ENCODE peak calls at places on chromosome 15, in ten cellular contexts. One of them, this sample, is unnamed.

GRCh38 chr15:101049856-101050646 is 130.9 kb downstream of the LRRK1 start:
- DNase-seq in activated B cell treated with CpG ODN at 0.5 μM for 24 hours: peak
- DNase-seq in testis: peak
- DNase-seq in upper lobe of right lung: peak
- DNase-seq in neural crest cell: peak
- DNase-seq in IMR-90: no peak
- DNase-seq in epithelial cell of esophagus: no peak
- DNase-seq in fibroblast of mammary gland: no peak
- DNase-seq in dorsolateral prefrontal cortex: no peak
- DNase-seq in lower leg skin: no peak
- DNase-seq in this sample: no peak

GRCh38 chr15:66802087-66803001 is 100.3 kb downstream of the SMAD6 start:
- DNase-seq in lower leg skin: no peak
- DNase-seq in neural crest cell: no peak
- DNase-seq in fibroblast of mammary gland: peak
- DNase-seq in IMR-90: peak
- DNase-seq in epithelial cell of esophagus: peak
- DNase-seq in upper lobe of right lung: no peak
- DNase-seq in activated B cell treated with CpG ODN at 0.5 μM for 24 hours: no peak
- DNase-seq in dorsolateral prefrontal cortex: no peak
- DNase-seq in testis: no peak
- DNase-seq in this sample: no peak

GRCh38 chr15:53739187-53739586 is 20.3 kb downstream of the WDR72 start:
- DNase-seq in dorsolateral prefrontal cortex: no peak
- DNase-seq in neural crest cell: no peak
- DNase-seq in upper lobe of right lung: no peak
- DNase-seq in testis: no peak
- DNase-seq in IMR-90: no peak
- DNase-seq in epithelial cell of esophagus: no peak
- DNase-seq in fibroblast of mammary gland: no peak
- DNase-seq in lower leg skin: no peak
- DNase-seq in activated B cell treated with CpG ODN at 0.5 μM for 24 hours: no peak
- DNase-seq in this sample: no peak

GRCh38 chr15:80526556-80527340 is 122.6 kb downstream of the ARNT2 start:
- DNase-seq in neural crest cell: no peak
- DNase-seq in testis: no peak
- DNase-seq in lower leg skin: no peak
- DNase-seq in epithelial cell of esophagus: no peak
- DNase-seq in IMR-90: peak
- DNase-seq in activated B cell treated with CpG ODN at 0.5 μM for 24 hours: no peak
- DNase-seq in fibroblast of mammary gland: peak
- DNase-seq in upper lobe of right lung: no peak
- DNase-seq in dorsolateral prefrontal cortex: no peak
- DNase-seq in this sample: no peak

GRCh38 chr15:99957642-99958013 is 224.4 kb upstream of the LYSMD4 start:
- DNase-seq in testis: no peak
- DNase-seq in epithelial cell of esophagus: no peak
- DNase-seq in neural crest cell: no peak
- DNase-seq in upper lobe of right lung: no peak
- DNase-seq in IMR-90: no peak
- DNase-seq in lower leg skin: no peak
- DNase-seq in fibroblast of mammary gland: no peak
- DNase-seq in dorsolateral prefrontal cortex: no peak
- DNase-seq in activated B cell treated with CpG ODN at 0.5 μM for 24 hours: no peak
- DNase-seq in this sample: no peak

GRCh38 chr15:26069204-26069603 is 206.1 kb upstream of the ATP10A start:
- DNase-seq in IMR-90: no peak
- DNase-seq in upper lobe of right lung: no peak
- DNase-seq in epithelial cell of esophagus: no peak
- DNase-seq in lower leg skin: no peak
- DNase-seq in dorsolateral prefrontal cortex: no peak
- DNase-seq in fibroblast of mammary gland: no peak
- DNase-seq in testis: no peak
- DNase-seq in activated B cell treated with CpG ODN at 0.5 μM for 24 hours: no peak
- DNase-seq in neural crest cell: no peak
- DNase-seq in this sample: peak

GRCh38 chr15:44427756-44428724 is 611 bp downstream of the CTDSPL2 start:
- DNase-seq in testis: no peak
- DNase-seq in epithelial cell of esophagus: peak
- DNase-seq in IMR-90: peak
- DNase-seq in activated B cell treated with CpG ODN at 0.5 μM for 24 hours: no peak
- DNase-seq in upper lobe of right lung: no peak
- DNase-seq in neural crest cell: no peak
- DNase-seq in fibroblast of mammary gland: peak
- DNase-seq in lower leg skin: no peak
- DNase-seq in dorsolateral prefrontal cortex: no peak
- DNase-seq in this sample: no peak

GRCh38 chr15:56102401-56102800 is 109.0 kb upstream of the NEDD4 start:
- DNase-seq in epithelial cell of esophagus: no peak
- DNase-seq in testis: no peak
- DNase-seq in neural crest cell: no peak
- DNase-seq in fibroblast of mammary gland: no peak
- DNase-seq in lower leg skin: no peak
- DNase-seq in dorsolateral prefrontal cortex: no peak
- DNase-seq in activated B cell treated with CpG ODN at 0.5 μM for 24 hours: no peak
- DNase-seq in upper lobe of right lung: no peak
- DNase-seq in IMR-90: no peak
- DNase-seq in this sample: no peak

GRCh38 chr15:84878504-84878903 is 6.0 kb upstream of the SLC28A1 start:
- DNase-seq in activated B cell treated with CpG ODN at 0.5 μM for 24 hours: no peak
- DNase-seq in upper lobe of right lung: peak
- DNase-seq in dorsolateral prefrontal cortex: peak
- DNase-seq in neural crest cell: peak
- DNase-seq in lower leg skin: peak
- DNase-seq in testis: peak
- DNase-seq in fibroblast of mammary gland: peak
- DNase-seq in epithelial cell of esophagus: peak
- DNase-seq in IMR-90: peak
- DNase-seq in this sample: peak

GRCh38 chr15:31269961-31270575 is 56.6 kb upstream of the KLF13 start:
- DNase-seq in fibroblast of mammary gland: no peak
- DNase-seq in IMR-90: no peak
- DNase-seq in neural crest cell: no peak
- DNase-seq in upper lobe of right lung: no peak
- DNase-seq in epithelial cell of esophagus: no peak
- DNase-seq in activated B cell treated with CpG ODN at 0.5 μM for 24 hours: no peak
- DNase-seq in testis: peak
- DNase-seq in lower leg skin: no peak
- DNase-seq in dorsolateral prefrontal cortex: no peak
- DNase-seq in this sample: no peak

GRCh38 chr15:89813381-89814111 is 1.1 kb downstream of the ANPEP start:
- DNase-seq in IMR-90: no peak
- DNase-seq in epithelial cell of esophagus: no peak
- DNase-seq in fibroblast of mammary gland: no peak
- DNase-seq in activated B cell treated with CpG ODN at 0.5 μM for 24 hours: no peak
- DNase-seq in lower leg skin: no peak
- DNase-seq in dorsolateral prefrontal cortex: no peak
- DNase-seq in upper lobe of right lung: no peak
- DNase-seq in neural crest cell: no peak
- DNase-seq in testis: no peak
- DNase-seq in this sample: no peak

GRCh38 chr15:67794832-67795574 is 30.3 kb upstream of the SKOR1 start:
- DNase-seq in upper lobe of right lung: no peak
- DNase-seq in epithelial cell of esophagus: no peak
- DNase-seq in fibroblast of mammary gland: no peak
- DNase-seq in neural crest cell: no peak
- DNase-seq in dorsolateral prefrontal cortex: no peak
- DNase-seq in activated B cell treated with CpG ODN at 0.5 μM for 24 hours: no peak
- DNase-seq in IMR-90: no peak
- DNase-seq in testis: no peak
- DNase-seq in lower leg skin: no peak
- DNase-seq in this sample: no peak

GRCh38 chr15:84833447-84833846 is 16.3 kb downstream of the ALPK3 start:
- DNase-seq in upper lobe of right lung: no peak
- DNase-seq in testis: no peak
- DNase-seq in epithelial cell of esophagus: peak
- DNase-seq in IMR-90: peak
- DNase-seq in dorsolateral prefrontal cortex: no peak
- DNase-seq in lower leg skin: no peak
- DNase-seq in activated B cell treated with CpG ODN at 0.5 μM for 24 hours: no peak
- DNase-seq in neural crest cell: no peak
- DNase-seq in fibroblast of mammary gland: peak
- DNase-seq in this sample: no peak

GRCh38 chr15:47839233-47839867 is 122.0 kb downstream of the SEMA6D start:
- DNase-seq in fibroblast of mammary gland: no peak
- DNase-seq in upper lobe of right lung: no peak
- DNase-seq in IMR-90: no peak
- DNase-seq in neural crest cell: no peak
- DNase-seq in dorsolateral prefrontal cortex: no peak
- DNase-seq in testis: no peak
- DNase-seq in activated B cell treated with CpG ODN at 0.5 μM for 24 hours: no peak
- DNase-seq in epithelial cell of esophagus: no peak
- DNase-seq in lower leg skin: no peak
- DNase-seq in this sample: no peak

GRCh38 chr15:47846128-47846868 is 129.0 kb downstream of the SEMA6D start:
- DNase-seq in IMR-90: no peak
- DNase-seq in activated B cell treated with CpG ODN at 0.5 μM for 24 hours: no peak
- DNase-seq in fibroblast of mammary gland: no peak
- DNase-seq in testis: no peak
- DNase-seq in epithelial cell of esophagus: no peak
- DNase-seq in lower leg skin: no peak
- DNase-seq in neural crest cell: no peak
- DNase-seq in upper lobe of right lung: no peak
- DNase-seq in dorsolateral prefrontal cortex: no peak
- DNase-seq in this sample: no peak

GRCh38 chr15:47844437-47844836 is 127.1 kb downstream of the SEMA6D start:
- DNase-seq in epithelial cell of esophagus: no peak
- DNase-seq in fibroblast of mammary gland: no peak
- DNase-seq in lower leg skin: no peak
- DNase-seq in neural crest cell: no peak
- DNase-seq in dorsolateral prefrontal cortex: no peak
- DNase-seq in upper lobe of right lung: no peak
- DNase-seq in testis: no peak
- DNase-seq in IMR-90: no peak
- DNase-seq in activated B cell treated with CpG ODN at 0.5 μM for 24 hours: no peak
- DNase-seq in this sample: no peak

GRCh38 chr15:47846911-47847310 is 129.6 kb downstream of the SEMA6D start:
- DNase-seq in fibroblast of mammary gland: no peak
- DNase-seq in upper lobe of right lung: no peak
- DNase-seq in activated B cell treated with CpG ODN at 0.5 μM for 24 hours: no peak
- DNase-seq in IMR-90: no peak
- DNase-seq in dorsolateral prefrontal cortex: no peak
- DNase-seq in lower leg skin: no peak
- DNase-seq in epithelial cell of esophagus: no peak
- DNase-seq in testis: no peak
- DNase-seq in neural crest cell: no peak
- DNase-seq in this sample: no peak

DNA sequence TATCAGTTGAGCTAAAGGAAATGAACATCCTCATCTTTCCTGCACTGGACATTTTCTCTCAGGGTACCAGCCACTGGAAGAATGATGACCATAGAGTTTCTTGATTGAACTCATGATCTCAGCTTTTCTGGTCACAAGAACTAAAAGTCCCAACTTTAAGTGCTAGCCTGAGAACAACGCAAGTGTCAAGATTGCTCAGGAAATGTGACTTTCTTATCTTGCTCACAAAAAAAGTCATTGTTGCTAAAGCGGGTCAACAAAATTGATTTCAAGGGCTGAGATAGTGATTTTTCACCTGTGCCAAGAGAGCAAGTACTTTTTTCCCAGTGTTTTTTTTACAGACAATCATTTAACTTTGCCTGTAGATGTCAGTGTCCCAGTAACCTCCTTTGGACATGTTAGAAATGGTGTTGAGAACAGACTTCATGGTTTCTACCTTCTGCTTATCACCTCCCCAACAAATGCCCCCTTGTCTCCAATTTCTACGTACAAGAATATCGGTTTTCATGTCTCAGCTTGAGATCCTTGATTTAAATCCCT is 125.9 kb downstream of the SEMA6D start:
- DNase-seq in IMR-90: no peak
- DNase-seq in fibroblast of mammary gland: no peak
- DNase-seq in lower leg skin: no peak
- DNase-seq in neural crest cell: no peak
- DNase-seq in epithelial cell of esophagus: no peak
- DNase-seq in activated B cell treated with CpG ODN at 0.5 μM for 24 hours: no peak
- DNase-seq in dorsolateral prefrontal cortex: no peak
- DNase-seq in upper lobe of right lung: no peak
- DNase-seq in testis: no peak
- DNase-seq in this sample: no peak
- TF ChIP-seq CTCF in IMR-90: no peak
- TF ChIP-seq CTCF in fibroblast of mammary gland: no peak
- TF ChIP-seq CTCF in lower leg skin: no peak
- TF ChIP-seq CTCF in neural crest cell: no peak
- TF ChIP-seq CTCF in epithelial cell of esophagus: no peak
- TF ChIP-seq CTCF in activated B cell treated with CpG ODN at 0.5 μM for 24 hours: no peak
- TF ChIP-seq CTCF in dorsolateral prefrontal cortex: no peak
- TF ChIP-seq CTCF in upper lobe of right lung: no peak
- TF ChIP-seq CTCF in testis: no peak
- TF ChIP-seq CTCF in this sample: no peak

GRCh38 chr15:76961277-76962010 is 29.9 kb downstream of the RCN2 start:
- DNase-seq in upper lobe of right lung: no peak
- DNase-seq in epithelial cell of esophagus: no peak
- DNase-seq in activated B cell treated with CpG ODN at 0.5 μM for 24 hours: no peak
- DNase-seq in dorsolateral prefrontal cortex: no peak
- DNase-seq in fibroblast of mammary gland: no peak
- DNase-seq in lower leg skin: no peak
- DNase-seq in neural crest cell: no peak
- DNase-seq in testis: no peak
- DNase-seq in IMR-90: no peak
- DNase-seq in this sample: no peak
- TF ChIP-seq CTCF in upper lobe of right lung: no peak
- TF ChIP-seq CTCF in epithelial cell of esophagus: no peak
- TF ChIP-seq CTCF in activated B cell treated with CpG ODN at 0.5 μM for 24 hours: no peak
- TF ChIP-seq CTCF in dorsolateral prefrontal cortex: no peak
- TF ChIP-seq CTCF in fibroblast of mammary gland: no peak
- TF ChIP-seq CTCF in lower leg skin: no peak
- TF ChIP-seq CTCF in neural crest cell: no peak
- TF ChIP-seq CTCF in testis: no peak
- TF ChIP-seq CTCF in IMR-90: no peak
- TF ChIP-seq CTCF in this sample: no peak

GRCh38 chr15:83066761-83067637 is at the start of gene BTBD1:
- DNase-seq in upper lobe of right lung: peak
- DNase-seq in lower leg skin: peak
- DNase-seq in activated B cell treated with CpG ODN at 0.5 μM for 24 hours: peak
- DNase-seq in dorsolateral prefrontal cortex: peak
- DNase-seq in neural crest cell: peak
- DNase-seq in testis: peak
- DNase-seq in fibroblast of mammary gland: peak
- DNase-seq in IMR-90: peak
- DNase-seq in epithelial cell of esophagus: peak
- DNase-seq in this sample: peak
- TF ChIP-seq CTCF in upper lobe of right lung: peak
- TF ChIP-seq CTCF in lower leg skin: no peak
- TF ChIP-seq CTCF in activated B cell treated with CpG ODN at 0.5 μM for 24 hours: no peak
- TF ChIP-seq CTCF in dorsolateral prefrontal cortex: peak
- TF ChIP-seq CTCF in neural crest cell: peak
- TF ChIP-seq CTCF in testis: no peak
- TF ChIP-seq CTCF in fibroblast of mammary gland: no peak
- TF ChIP-seq CTCF in IMR-90: peak
- TF ChIP-seq CTCF in epithelial cell of esophagus: no peak
- TF ChIP-seq CTCF in this sample: no peak

DNA sequence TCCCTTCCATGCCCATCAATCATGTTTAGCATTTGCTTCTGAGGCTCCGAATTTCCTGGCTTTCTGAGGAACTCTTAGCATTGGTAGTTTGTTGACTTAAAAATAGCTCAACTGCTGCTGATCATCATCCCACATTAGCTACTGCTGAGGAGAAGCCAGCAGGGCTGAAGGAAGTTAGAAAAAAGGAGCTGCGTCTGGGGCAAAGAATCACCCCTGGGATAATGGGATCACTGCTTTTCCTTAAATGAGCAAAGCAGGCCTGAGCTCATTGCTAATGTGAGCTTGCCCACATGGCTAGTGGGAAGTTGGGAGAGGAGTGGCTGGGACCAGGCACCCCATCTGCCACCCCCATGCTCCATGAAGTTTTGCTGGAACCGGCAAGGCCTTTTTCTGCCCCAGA is 39.7 kb downstream of the CYP19A1 start:
- DNase-seq in lower leg skin: no peak
- DNase-seq in epithelial cell of esophagus: no peak
- DNase-seq in dorsolateral prefrontal cortex: no peak
- DNase-seq in testis: no peak
- DNase-seq in IMR-90: no peak
- DNase-seq in upper lobe of right lung: no peak
- DNase-seq in activated B cell treated with CpG ODN at 0.5 μM for 24 hours: no peak
- DNase-seq in neural crest cell: no peak
- DNase-seq in fibroblast of mammary gland: no peak
- DNase-seq in this sample: no peak
- TF ChIP-seq CTCF in lower leg skin: no peak
- TF ChIP-seq CTCF in epithelial cell of esophagus: no peak
- TF ChIP-seq CTCF in dorsolateral prefrontal cortex: no peak
- TF ChIP-seq CTCF in testis: no peak
- TF ChIP-seq CTCF in IMR-90: no peak
- TF ChIP-seq CTCF in upper lobe of right lung: no peak
- TF ChIP-seq CTCF in activated B cell treated with CpG ODN at 0.5 μM for 24 hours: no peak
- TF ChIP-seq CTCF in neural crest cell: no peak
- TF ChIP-seq CTCF in fibroblast of mammary gland: no peak
- TF ChIP-seq CTCF in this sample: no peak